ENCODE peak calls at places on chromosomes 2 and 18, in nine cellular contexts. U is Peyer's patch, B is left lung, L is sigmoid colon, J is brain microvascular endothelial cell, Q is tibial artery, T is foreskin fibroblast, I is testis, N is heart left ventricle. R is an unnamed sample.
A peak's percentile ranks its signal among the peaks of the same experiment; 100 is the strongest.

GRCh38 chr2:69827796-69828540 is 1.5 kb upstream of the GMCL1 start:
- DNase-seq in Q (no peak), N (no peak), U (no peak), J (peak; percentile 17), I (no peak), L (no peak), T (no peak), B (no peak), R (no peak)

GRCh38 chr2:75002007-75002406 is 43.6 kb downstream of the POLE4 start:
- DNase-seq in L (no peak), U (no peak), B (no peak), J (no peak), N (no peak), T (peak; percentile 24), Q (no peak), I (no peak), R (no peak)

GRCh38 chr18:57533399-57533884 is 53.1 kb downstream of the FECH start:
- DNase-seq in T (peak; percentile 62), N (no peak), B (no peak), J (peak; percentile 12), L (no peak), U (no peak), Q (no peak), I (no peak), R (no peak)

GRCh38 chr2:96869281-96869823 is 528 bp downstream of the SEMA4C start:
- DNase-seq in T (peak; percentile 92), U (peak; percentile 73), L (peak; percentile 96), J (peak; percentile 64), N (peak; percentile 91), I (peak; percentile 64), Q (peak; percentile 95), B (peak; percentile 78), R (peak; percentile 51)

GRCh38 chr18:59084286-59084779 is 55.4 kb upstream of the SEC11C start:
- DNase-seq in U (peak; percentile 86), N (peak; percentile 64), L (peak; percentile 75), Q (peak; percentile 71), B (peak; percentile 53), T (peak; percentile 87), I (peak; percentile 84), J (peak; percentile 70), R (peak; percentile 75)

GRCh38 chr2:66495788-66496640 is 61.1 kb downstream of the MEIS1 start:
- DNase-seq in B (no peak), L (peak; percentile 79), Q (peak; percentile 78), N (peak; percentile 30), J (peak; percentile 48), I (peak; percentile 26), T (peak; percentile 94), U (no peak), R (no peak)

GRCh38 chr2:178125125-178125524 is 12.9 kb downstream of the RBM45 start:
- DNase-seq in T (no peak), Q (no peak), B (no peak), I (no peak), L (no peak), U (no peak), J (no peak), N (no peak), R (no peak)

GRCh38 chr18:32868424-32868823 is 95.6 kb upstream of the KLHL14 start:
- DNase-seq in B (no peak), L (no peak), Q (no peak), N (no peak), T (no peak), U (no peak), J (no peak), I (no peak), R (no peak)

GRCh38 chr2:47531378-47532042 is 128.6 kb downstream of the MSH2 start:
- DNase-seq in L (no peak), U (no peak), T (no peak), J (no peak), I (no peak), Q (no peak), N (no peak), B (no peak), R (no peak)

GRCh38 chr18:74834424-74835309 is 237.0 kb downstream of the ZNF407 start:
- DNase-seq in B (no peak), J (peak; percentile 26), T (no peak), N (no peak), I (no peak), Q (no peak), U (no peak), L (no peak), R (no peak)

GRCh38 chr2:96548558-96549465 is 12.3 kb downstream of the ARID5A start:
- DNase-seq in T (no peak), I (no peak), J (no peak), Q (peak; percentile 62), N (no peak), L (peak; percentile 48), U (peak; percentile 27), B (no peak), R (peak; percentile 9)

GRCh38 chr2:233226511-233227031 is 24.9 kb upstream of the ATG16L1 start:
- DNase-seq in U (no peak), T (no peak), Q (no peak), N (no peak), J (no peak), L (no peak), B (no peak), I (no peak), R (no peak)

GRCh38 chr18:50722311-50722710 is 97.5 kb downstream of the MRO start:
- DNase-seq in I (no peak), B (no peak), L (no peak), N (no peak), T (no peak), U (no peak), J (no peak), Q (no peak), R (no peak)
- TF ChIP-seq CTCF in I (no peak), B (no peak), L (no peak), N (no peak), T (no peak), U (no peak), J (no peak), Q (no peak), R (no peak)

DNA sequence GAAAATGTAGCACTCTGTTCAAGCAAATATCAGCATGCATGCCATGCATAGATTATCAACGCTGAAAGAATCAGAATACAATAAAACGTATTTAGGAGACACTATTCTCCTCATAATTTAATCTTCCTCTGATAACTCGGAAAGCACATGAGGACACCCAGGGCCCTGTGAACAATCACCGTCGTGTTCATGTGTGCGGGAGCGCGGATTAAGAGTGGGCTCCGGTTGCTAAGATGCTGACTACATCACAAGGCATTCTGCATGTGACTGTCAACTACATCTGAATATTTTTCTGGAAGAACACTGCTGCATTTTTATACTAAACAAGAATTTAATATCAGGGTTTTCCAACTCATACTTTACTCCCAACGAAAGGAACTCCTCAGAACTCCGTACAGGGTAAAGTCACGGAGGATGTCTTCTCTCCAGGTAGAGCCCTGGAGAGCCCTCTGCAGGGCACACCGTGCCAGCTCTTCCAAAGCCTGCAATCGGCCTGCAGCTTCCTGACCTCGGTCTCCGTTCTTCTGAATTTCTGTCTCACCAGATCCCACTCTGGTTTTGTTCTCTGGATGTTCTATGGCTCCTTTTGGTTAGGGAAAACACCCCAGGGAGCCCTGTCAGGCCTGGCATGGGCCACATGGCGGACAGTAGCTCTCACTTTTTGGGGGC is 59.6 kb downstream of the ZNF516 start:
- DNase-seq in L (no peak), J (no peak), B (no peak), T (no peak), N (no peak), I (peak; percentile 60), Q (no peak), U (no peak), R (no peak)
- TF ChIP-seq CTCF in L (no peak), J (peak; percentile 39), B (no peak), T (no peak), N (peak; percentile 8), I (no peak), Q (no peak), U (no peak), R (no peak)

GRCh38 chr18:23095463-23095862 is 39.8 kb upstream of the CABLES1 start:
- DNase-seq in Q (no peak), B (no peak), U (peak; percentile 22), T (no peak), I (no peak), L (no peak), N (no peak), J (no peak), R (no peak)
- TF ChIP-seq CTCF in Q (no peak), B (no peak), U (no peak), T (no peak), I (no peak), L (no peak), N (no peak), J (no peak), R (no peak)

DNA sequence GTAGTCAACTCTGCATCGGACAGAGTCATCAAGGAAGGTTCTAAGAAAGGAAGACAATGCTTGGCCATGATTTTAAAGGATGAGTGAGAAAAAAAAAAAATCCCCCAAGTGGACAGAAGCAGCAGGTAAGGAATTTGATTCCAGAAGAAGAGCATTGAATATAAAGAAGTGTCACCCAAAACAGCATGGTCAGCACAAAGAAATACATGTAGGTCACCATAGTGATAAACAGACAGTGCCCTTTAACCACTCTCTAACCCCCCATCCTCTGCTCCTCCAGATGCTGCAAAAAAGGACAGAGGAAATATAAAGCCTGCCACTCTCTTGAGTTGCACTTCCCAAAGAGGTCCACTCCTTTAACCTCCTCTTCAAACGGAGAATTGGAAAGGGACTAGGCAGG is 23.4 kb downstream of the FEZ2 start:
- DNase-seq in Q (no peak), J (no peak), U (no peak), T (no peak), B (no peak), N (no peak), L (no peak), I (no peak), R (no peak)
- TF ChIP-seq CTCF in Q (no peak), J (no peak), U (no peak), T (no peak), B (no peak), N (no peak), L (no peak), I (no peak), R (no peak)

DNA sequence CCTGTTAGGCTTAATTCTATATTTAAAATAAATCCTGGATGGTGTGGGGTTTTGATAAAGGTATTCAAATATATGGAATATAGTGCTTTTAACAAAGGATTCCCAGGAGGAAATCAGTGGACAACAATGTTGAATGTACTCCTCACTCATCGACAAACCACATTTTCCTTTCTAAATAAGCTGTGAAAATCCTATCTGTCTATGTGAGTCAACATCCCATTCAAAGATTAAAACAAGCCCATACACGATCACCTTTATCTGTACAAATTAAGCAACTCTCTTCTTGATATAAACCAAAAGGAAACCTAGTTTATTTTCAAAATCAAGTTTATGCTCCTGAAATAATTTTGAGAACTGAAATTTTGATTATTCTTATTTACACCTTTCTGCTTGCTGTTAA is 153.4 kb downstream of the ERBB4 start:
- DNase-seq in L (no peak), I (no peak), Q (no peak), J (no peak), N (no peak), B (no peak), T (no peak), U (no peak), R (no peak)
- TF ChIP-seq CTCF in L (no peak), I (no peak), Q (no peak), J (no peak), N (no peak), B (no peak), T (no peak), U (no peak), R (no peak)

GRCh38 chr2:71129891-71130324 is at the start of gene MCEE:
- DNase-seq in J (peak; percentile 85), L (peak; percentile 93), I (peak; percentile 95), N (peak; percentile 91), T (peak; percentile 92), U (peak; percentile 95), B (peak; percentile 93), Q (peak; percentile 94), R (peak; percentile 86)
- TF ChIP-seq CTCF in J (no peak), L (no peak), I (no peak), N (no peak), T (no peak), U (no peak), B (no peak), Q (peak; percentile 11), R (no peak)

R was measured in mesothelial cell of epicardium.